ENCODE peak calls at places on chromosomes 3 and 15, in ten cellular contexts. O is stimulated activated CD8-positive, alpha-beta memory T cell treated with anti-CD3 and anti-CD28 coated beads, Interleukin-2, amount 100 ng/mL, for 48 hours; C is stimulated activated CD4-positive, alpha-beta T cell treated with anti-CD3 and anti-CD28 coated beads, TNF-alpha, amount 100 ng/mL, for 1 hour; B is HTR-8/SVneo; K is dermis microvascular lymphatic vessel endothelial cell; R is BJ; U is right cardiac atrium; A is activated CD8-positive, alpha-beta T cell treated with anti-CD3 and anti-CD28 coated beads, Interleukin-2, amount 10 ng/mL, durations not matched to agents 7 days and 5 days; V is SIG-M5; L is HEK293T. Z is an unnamed sample.

GRCh38 chr3:116264546-116265174 is 180.6 kb downstream of the LSAMP start:
- DNase-seq in O (no peak), U (no peak), R (no peak), L (no peak), C (no peak), K (no peak), A (no peak), V (no peak), B (no peak), Z (no peak)

GRCh38 chr3:127732303-127732702 is 59.6 kb downstream of the ABTB1 start:
- DNase-seq in U (no peak), B (no peak), C (no peak), L (no peak), K (no peak), V (no peak), A (no peak), O (no peak), R (no peak), Z (no peak)

GRCh38 chr15:78695046-78695671 is 54.1 kb upstream of the CHRNB4 start:
- DNase-seq in B (no peak), V (no peak), O (no peak), L (no peak), A (peak; percentile 6), U (no peak), C (no peak), R (no peak), K (no peak), Z (no peak)

GRCh38 chr15:40984963-40985362 is 31.7 kb downstream of the CHAC1 start:
- DNase-seq in K (no peak), O (no peak), R (peak; percentile 70), L (no peak), V (no peak), U (no peak), C (no peak), A (no peak), B (no peak), Z (no peak)

GRCh38 chr3:24067483-24067882 is 122.4 kb downstream of the NR1D2 start:
- DNase-seq in A (no peak), L (no peak), U (no peak), V (no peak), C (no peak), B (no peak), R (no peak), O (no peak), K (no peak), Z (no peak)

GRCh38 chr15:20348291-20348899 is 193.2 kb downstream of the GOLGA6L6 start:
- DNase-seq in O (no peak), B (no peak), R (no peak), U (no peak), K (no peak), L (no peak), A (no peak), V (no peak), C (no peak), Z (no peak)

GRCh38 chr3:12138044-12138443 is 20.7 kb downstream of the TIMP4 start:
- DNase-seq in O (no peak), B (peak; percentile 14), C (no peak), L (no peak), K (no peak), U (peak; percentile 61), V (no peak), R (no peak), A (peak; percentile 35), Z (no peak)

GRCh38 chr15:85000189-85000864 is 18.7 kb downstream of the PDE8A start:
- DNase-seq in V (no peak), R (no peak), O (no peak), B (no peak), C (no peak), L (no peak), K (no peak), U (no peak), A (no peak), Z (no peak)

GRCh38 chr3:63232764-63233396 is 45.2 kb upstream of the SYNPR start:
- DNase-seq in U (no peak), K (no peak), L (no peak), R (no peak), A (no peak), B (no peak), V (no peak), O (no peak), C (no peak), Z (no peak)

GRCh38 chr3:177875786-177876476 is 660.3 kb upstream of the KCNMB2 start:
- DNase-seq in C (no peak), K (no peak), V (no peak), O (no peak), U (no peak), R (no peak), L (no peak), B (no peak), A (no peak), Z (no peak)

GRCh38 chr15:64443747-64444621 is 16.4 kb upstream of the ZNF609 start:
- DNase-seq in A (no peak), R (peak; percentile 46), C (no peak), K (peak; percentile 73), U (no peak), L (no peak), B (peak; percentile 65), V (no peak), O (no peak), Z (no peak)

GRCh38 chr3:69784854-69785523 is 45.7 kb downstream of the MITF start:
- DNase-seq in K (peak; percentile 35), B (peak; percentile 51), R (no peak), O (no peak), V (no peak), A (no peak), L (peak; percentile 50), U (peak; percentile 80), C (no peak), Z (no peak)